ENCODE peak calls at places on chromosomes 11 and 22, in four cellular contexts. T is K562, U is GM12878, K is WTC11. E is an unnamed sample.

GRCh38 chr11:75244052-75244814 is 3.7 kb downstream of the TPBGL start:
- DNase-seq in T (no peak), U (no peak), K (no peak), E (no peak)

GRCh38 chr11:106446961-106447360 is 369.5 kb downstream of the AASDHPPT start:
- DNase-seq in T (no peak), U (no peak), K (no peak), E (no peak)

GRCh38 chr11:111000400-111001090 is 245.0 kb upstream of the POU2AF2 start:
- DNase-seq in T (no peak), U (no peak), K (no peak), E (no peak)

GRCh38 chr22:42996646-42997365 is 18.1 kb downstream of the PACSIN2 start:
- DNase-seq in T (no peak), U (no peak), K (no peak), E (no peak)

GRCh38 chr11:36500315-36500721 is 9.8 kb downstream of the TRAF6 start:
- DNase-seq in T (peak; percentile 38), U (no peak), K (no peak), E (no peak)

GRCh38 chr22:42685941-42686666 is 34.6 kb downstream of the A4GALT start:
- DNase-seq in T (no peak), U (no peak), K (no peak), E (no peak)

GRCh38 chr11:82826526-82826925 is 73.7 kb downstream of the PRCP start:
- DNase-seq in T (no peak), U (no peak), K (no peak), E (no peak)

GRCh38 chr11:61775606-61776554 is 16.5 kb downstream of the TMEM258 start:
- DNase-seq in T (no peak), U (no peak), K (no peak), E (no peak)

GRCh38 chr11:10087621-10088225 is 206.3 kb downstream of the SBF2 start:
- DNase-seq in T (no peak), U (no peak), K (no peak), E (no peak)

GRCh38 chr11:47467372-47467771 is 18.4 kb upstream of the RAPSN start:
- DNase-seq in T (no peak), U (no peak), K (no peak), E (no peak)

GRCh38 chr22:35258144-35258988 is 1.1 kb downstream of the HMGXB4 start:
- DNase-seq in T (peak; percentile 11), U (no peak), K (peak; percentile 34), E (no peak)

GRCh38 chr11:44889266-44889665 is 61.4 kb downstream of the TP53I11 start:
- DNase-seq in T (no peak), U (no peak), K (no peak), E (no peak)

GRCh38 chr11:44893250-44894216 is 57.1 kb downstream of the TP53I11 start:
- DNase-seq in T (no peak), U (no peak), K (no peak), E (no peak)

GRCh38 chr11:44892843-44893242 is 57.8 kb downstream of the TP53I11 start:
- DNase-seq in T (no peak), U (no peak), K (no peak), E (no peak)

GRCh38 chr11:44899959-44900358 is 50.7 kb downstream of the TP53I11 start:
- DNase-seq in T (peak; percentile 76), U (peak; percentile 11), K (peak; percentile 71), E (peak; percentile 5)

DNA sequence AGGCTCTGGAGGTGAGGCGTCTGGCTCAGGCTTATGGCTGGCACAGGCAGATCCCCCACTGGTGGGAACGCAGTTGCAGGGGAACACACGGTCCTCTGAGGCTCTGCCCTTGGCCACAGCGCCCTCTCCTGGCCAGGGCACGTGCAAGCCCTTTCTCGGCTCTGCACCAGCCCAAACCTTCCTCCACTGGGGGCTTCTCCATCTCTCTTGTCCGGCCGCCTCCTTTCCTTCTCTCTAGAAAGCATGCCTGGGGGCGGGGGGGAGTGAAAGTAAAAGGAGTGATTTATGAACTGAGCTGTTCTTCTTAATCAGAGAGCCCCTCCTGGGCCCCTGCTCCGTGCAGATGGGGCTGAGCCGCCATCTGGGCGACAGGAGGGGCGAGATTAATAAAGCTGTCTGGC is 56.5 kb downstream of the TP53I11 start:
- DNase-seq in T (peak; percentile 73), U (no peak), K (peak; percentile 92), E (peak; percentile 24)
- TF ChIP-seq NR2C2 in T (no peak), U (no peak), K (no peak), E (no peak)

GRCh38 chr11:12692238-12693074 is 18.2 kb downstream of the TEAD1 start:
- DNase-seq in T (peak; percentile 56), U (no peak), K (no peak), E (peak; percentile 94)

GRCh38 chr11:12694182-12694531 is 19.9 kb downstream of the TEAD1 start:
- DNase-seq in T (no peak), U (no peak), K (no peak), E (no peak)

GRCh38 chr11:12693485-12694181 is 19.4 kb downstream of the TEAD1 start:
- DNase-seq in T (no peak), U (no peak), K (no peak), E (peak; percentile 48)

GRCh38 chr11:12691473-12691872 is 17.3 kb downstream of the TEAD1 start:
- DNase-seq in T (peak; percentile 45), U (no peak), K (no peak), E (peak; percentile 56)

DNA sequence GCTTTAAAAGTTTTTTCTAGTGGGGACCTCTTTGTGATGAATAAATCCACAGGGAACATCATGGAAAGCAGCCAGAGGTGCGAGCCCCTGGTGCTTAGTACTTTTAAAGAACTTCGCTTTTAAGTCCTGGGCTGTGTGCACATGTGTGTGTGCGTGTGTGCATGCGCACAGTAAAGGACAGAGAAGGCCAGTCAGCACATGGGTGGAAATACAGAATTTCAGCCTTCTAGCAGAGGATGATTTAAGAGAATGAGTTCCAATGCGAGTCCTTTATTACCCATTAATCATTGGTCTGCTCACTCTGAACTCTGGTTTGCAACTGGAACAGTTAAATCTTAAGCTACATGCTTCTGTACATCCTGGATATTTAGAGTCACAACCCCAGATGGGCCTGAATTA is 18.9 kb downstream of the TEAD1 start:
- DNase-seq in T (no peak), U (no peak), K (no peak), E (no peak)
- TF ChIP-seq NR2C2 in T (no peak), U (no peak), K (no peak), E (no peak)

GRCh38 chr22:44309137-44309536 is 3.6 kb downstream of the SHISAL1 start:
- DNase-seq in T (no peak), U (no peak), K (no peak), E (no peak)
- TF ChIP-seq NR2C2 in T (no peak), U (no peak), K (no peak), E (no peak)

DNA sequence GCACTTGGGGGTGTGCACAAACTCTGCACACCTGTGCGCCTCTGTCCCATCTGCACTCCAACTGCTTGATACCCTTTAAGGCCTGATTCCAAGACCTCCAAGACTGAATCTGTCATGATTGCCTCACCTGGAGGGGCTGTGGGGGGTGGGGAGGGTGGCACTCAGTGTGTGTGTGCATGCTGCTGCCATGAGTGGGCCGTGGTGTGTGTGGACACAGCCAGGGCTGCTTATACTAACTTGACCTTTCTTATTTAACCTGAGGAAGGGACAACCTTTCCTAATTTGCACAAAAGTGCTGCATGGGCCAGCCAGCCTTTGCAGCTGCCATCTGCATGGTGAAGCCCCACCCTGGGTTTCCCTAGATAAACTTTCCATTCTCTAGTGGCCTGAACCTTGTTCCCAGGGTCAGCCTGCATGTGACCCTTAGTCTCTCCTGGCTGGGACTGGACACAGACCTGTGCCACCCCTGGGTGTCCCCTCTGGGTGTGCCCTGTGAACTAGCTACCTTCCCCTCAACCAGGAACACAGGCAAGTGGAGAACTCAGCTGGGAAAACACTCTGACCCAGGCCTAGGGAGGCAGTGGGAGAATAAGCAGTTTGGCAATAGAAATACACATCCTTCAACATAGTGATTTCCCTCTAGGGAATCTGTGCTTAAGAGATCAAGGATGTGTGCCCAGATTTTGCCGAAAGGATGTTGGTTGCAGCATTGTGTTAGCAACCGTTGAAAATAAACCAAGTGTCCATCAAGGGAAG is 45.4 kb upstream of the DKK3 start:
- DNase-seq in T (no peak), U (no peak), K (no peak), E (no peak)
- TF ChIP-seq NR2C2 in T (no peak), U (no peak), K (no peak), E (no peak)

DNA sequence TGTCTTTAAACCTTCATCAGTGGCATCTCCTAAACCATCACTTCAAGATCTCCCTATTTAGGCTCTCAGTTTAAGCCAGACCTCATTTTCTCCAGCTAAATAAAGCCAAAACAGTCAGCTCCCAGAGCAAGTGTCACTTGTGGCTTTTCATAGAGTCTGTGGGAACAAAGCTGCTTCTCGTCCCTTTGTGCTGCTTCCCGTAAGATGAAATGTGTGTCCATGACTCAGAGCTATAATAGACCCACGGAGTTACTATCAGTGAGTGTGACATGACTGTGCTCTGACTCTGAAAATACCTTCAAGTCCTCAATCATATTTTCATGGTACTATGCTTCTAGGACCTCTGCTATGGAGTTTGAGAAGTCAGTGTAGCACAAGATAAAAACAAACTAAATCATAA is 57.3 kb upstream of the SLN start:
- DNase-seq in T (no peak), U (no peak), K (no peak), E (peak; percentile 7)
- TF ChIP-seq NR2C2 in T (no peak), U (no peak), K (no peak), E (no peak)

GRCh38 chr22:46367707-46368191 is 32.2 kb downstream of the TRMU start:
- DNase-seq in T (peak; percentile 67), U (no peak), K (peak; percentile 94), E (peak; percentile 44)

GRCh38 chr22:46365166-46365624 is 29.7 kb downstream of the TRMU start:
- DNase-seq in T (no peak), U (no peak), K (no peak), E (no peak)

GRCh38 chr22:46366327-46366731 is 30.8 kb downstream of the TRMU start:
- DNase-seq in T (no peak), U (no peak), K (no peak), E (no peak)

GRCh38 chr22:46368422-46368821 is 32.9 kb downstream of the TRMU start:
- DNase-seq in T (no peak), U (no peak), K (no peak), E (no peak)

DNA sequence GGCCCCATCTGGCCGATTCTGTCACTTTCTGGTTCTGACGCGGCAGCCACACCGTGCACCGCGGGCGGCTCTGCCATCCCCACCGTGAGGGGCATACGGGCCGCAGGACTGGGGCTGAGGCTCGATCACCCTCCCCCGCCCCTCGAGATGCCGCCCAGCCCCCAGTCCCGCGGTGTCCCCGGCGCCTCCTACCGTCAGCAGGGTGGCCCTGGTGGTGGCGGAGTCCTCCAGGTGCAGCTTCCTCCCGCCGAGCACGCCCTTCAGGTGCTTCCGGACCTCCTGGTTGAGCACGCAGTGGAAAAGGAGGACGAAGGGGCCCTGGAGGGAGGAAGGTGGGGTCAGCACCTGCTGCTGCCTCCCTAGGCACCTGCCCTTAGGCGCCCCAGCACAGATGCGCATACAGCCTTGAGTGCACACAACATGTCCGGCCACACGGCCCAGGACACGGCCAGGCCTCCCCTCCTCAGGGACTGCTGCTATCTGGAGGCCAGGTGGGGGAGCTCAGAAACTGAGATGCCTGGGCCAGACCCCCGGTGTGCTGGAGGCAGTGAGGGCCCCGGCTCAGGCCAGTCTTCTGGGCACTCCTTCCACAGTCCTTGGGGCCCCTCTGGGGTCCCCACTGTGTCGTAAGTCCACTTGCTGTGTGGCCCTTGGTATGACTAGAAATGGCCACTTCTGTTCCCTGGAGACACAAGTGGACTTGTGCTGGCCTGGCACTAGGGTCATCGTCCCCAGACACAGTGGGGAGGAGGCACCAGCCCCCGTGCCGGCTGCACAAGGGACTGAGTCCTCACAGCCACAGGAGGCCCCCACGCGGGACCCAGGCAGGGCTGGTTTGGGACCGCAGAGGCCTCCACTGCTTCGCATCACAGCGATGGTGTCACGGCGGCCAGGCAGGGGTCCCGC is 31.5 kb downstream of the TRMU start:
- DNase-seq in T (no peak), U (no peak), K (no peak), E (no peak)
- TF ChIP-seq NR2C2 in T (no peak), U (no peak), K (no peak), E (no peak)